ENCODE peak calls at places on chromosomes 4 and X, in four cellular contexts. M is GM12878, A is IMR-90, R is endothelial cell of umbilical vein. Y is an unnamed sample.

GRCh38 chr4:135497563-135498152 is 1296.1 kb upstream of the PABPC4L start:
- DNase-seq in A (no peak), M (no peak), R (no peak), Y (no peak)

GRCh38 chr4:17726911-17727310 is 54.5 kb downstream of the FAM184B start:
- DNase-seq in A (no peak), M (no peak), R (no peak), Y (no peak)

GRCh38 chr4:55475394-55476243 is 71.1 kb downstream of the CLOCK start:
- DNase-seq in R (peak), M (peak), A (peak), Y (no peak)

GRCh38 chr4:709348-709747 is 3.7 kb downstream of the PCGF3 start:
- DNase-seq in R (no peak), A (no peak), M (no peak), Y (no peak)

GRCh38 chr4:1465173-1466033 is 59.2 kb upstream of the NKX1-1 start:
- DNase-seq in A (no peak), R (no peak), M (no peak), Y (no peak)

GRCh38 chr4:74244049-74244448 is 64.2 kb upstream of the EPGN start:
- DNase-seq in M (no peak), R (no peak), A (no peak), Y (no peak)

GRCh38 chr4:183876268-183876934 is 28.7 kb upstream of the STOX2 start:
- DNase-seq in R (peak), M (no peak), A (peak), Y (no peak)

GRCh38 chr4:84792366-84793301 is 173.9 kb downstream of the WDFY3 start:
- DNase-seq in M (no peak), R (no peak), A (peak), Y (no peak)

GRCh38 chr4:79920454-79920853 is 152.6 kb downstream of the ANTXR2 start:
- DNase-seq in R (no peak), M (no peak), A (no peak), Y (no peak)

GRCh38 chr4:136241221-136241986 is 1290.9 kb downstream of the PCDH18 start:
- DNase-seq in A (no peak), R (no peak), M (no peak), Y (no peak)

GRCh38 chrX:114611018-114611619 is 27.2 kb downstream of the HTR2C start:
- DNase-seq in A (peak), M (no peak), R (peak), Y (peak)

GRCh38 chr4:10020871-10021676 is at the start of gene SLC2A9:
- DNase-seq in A (no peak), R (peak), M (no peak), Y (no peak)

GRCh38 chr4:52106142-52106541 is 55.0 kb downstream of the SPATA18 start:
- DNase-seq in R (no peak), A (no peak), M (no peak), Y (no peak)

GRCh38 chr4:172356002-172356401 is 542.8 kb downstream of the GALNTL6 start:
- DNase-seq in R (no peak), M (no peak), A (no peak), Y (no peak)

GRCh38 chr4:108060164-108060563 is 70.5 kb downstream of the HADH start:
- DNase-seq in A (peak), M (no peak), R (no peak), Y (no peak)

GRCh38 chrX:117839544-117839943 is 277.1 kb downstream of the KLHL13 start:
- DNase-seq in A (no peak), M (no peak), R (no peak), Y (peak)

GRCh38 chr4:72312032-72312650 is 256.9 kb downstream of the ADAMTS3 start:
- DNase-seq in A (peak), R (peak), M (no peak), Y (no peak)

GRCh38 chr4:110623710-110624015 is 786 bp upstream of the PITX2 start:
- DNase-seq in M (no peak), R (no peak), A (no peak), Y (no peak)

GRCh38 chr4:891747-892146 is 40.4 kb downstream of the GAK start:
- DNase-seq in R (no peak), A (no peak), M (no peak), Y (peak)

GRCh38 chr4:123361195-123361861 is 35.3 kb upstream of the SPRY1 start:
- DNase-seq in R (peak), M (no peak), A (peak), Y (peak)

GRCh38 chr4:109067509-109068205 is 234.8 kb downstream of the COL25A1 start:
- DNase-seq in M (no peak), A (peak), R (no peak), Y (no peak)

GRCh38 chr4:109077486-109077885 is 225.0 kb downstream of the COL25A1 start:
- DNase-seq in R (no peak), A (no peak), M (no peak), Y (no peak)

GRCh38 chr4:109075617-109076016 is 226.8 kb downstream of the COL25A1 start:
- DNase-seq in M (no peak), A (no peak), R (no peak), Y (no peak)

GRCh38 chr4:109072595-109072994 is 229.9 kb downstream of the COL25A1 start:
- DNase-seq in A (peak), R (no peak), M (no peak), Y (no peak)
- TF ChIP-seq FOS in A (no peak), R (no peak), M (no peak), Y (no peak)

DNA sequence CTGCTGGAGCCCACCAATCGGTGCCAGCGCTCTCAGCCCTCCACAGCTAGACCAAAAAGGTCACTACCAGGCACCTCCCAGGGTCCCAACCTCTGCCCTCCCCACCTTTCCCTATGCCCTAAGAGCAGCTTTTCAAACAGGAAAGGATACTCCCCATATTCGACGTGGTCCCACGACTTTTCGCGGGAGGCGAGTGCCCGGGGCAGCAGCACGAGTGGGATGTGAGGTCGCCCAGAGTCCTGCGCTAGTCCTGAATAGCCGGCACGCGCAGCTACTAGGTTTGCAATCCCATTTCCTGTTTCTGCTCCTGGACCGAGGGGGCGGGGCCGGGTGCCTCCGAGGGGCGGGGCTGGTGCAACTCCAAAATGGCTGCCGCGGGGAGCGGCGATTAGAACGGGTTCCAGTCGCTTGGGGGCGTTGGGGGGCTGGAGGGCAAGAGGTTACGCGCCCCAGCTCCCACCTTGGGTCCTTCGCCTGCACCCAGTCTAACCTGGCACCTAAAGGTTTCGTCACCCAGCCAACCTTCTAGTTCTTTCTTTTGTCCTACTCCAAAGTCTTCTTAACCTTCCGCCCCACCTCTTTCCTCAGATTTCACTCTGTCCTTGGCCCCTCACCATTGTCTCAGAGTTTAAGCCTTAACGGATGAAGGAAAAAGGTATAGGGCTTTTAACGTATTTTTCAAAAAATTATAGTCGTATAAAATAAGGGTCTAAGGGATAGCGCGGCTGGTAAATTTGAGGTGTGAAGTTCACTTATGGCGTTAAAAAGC is 85.0 kb upstream of the TENT5D start:
- DNase-seq in R (no peak), M (no peak), A (no peak), Y (peak)
- TF ChIP-seq FOS in R (no peak), M (no peak), A (no peak), Y (no peak)

DNA sequence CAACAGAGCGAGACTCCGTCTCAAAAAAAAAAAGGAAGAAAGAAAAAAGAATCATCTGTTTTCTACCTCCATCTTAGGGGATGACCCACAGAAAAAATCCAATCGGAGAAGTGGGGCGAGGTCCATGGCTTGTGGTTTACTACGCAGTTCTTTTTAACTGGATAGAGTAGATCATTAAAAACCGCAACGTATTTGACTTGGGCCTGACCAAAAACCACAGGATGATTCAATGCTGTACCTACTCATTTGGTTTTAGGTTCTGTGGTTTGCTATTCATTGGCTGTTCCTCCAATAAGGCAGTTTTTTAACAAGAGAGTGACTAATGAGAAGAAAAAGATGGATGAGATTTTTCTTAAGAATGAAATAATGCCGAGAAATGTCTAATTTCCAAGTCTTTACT is 83.7 kb downstream of the FREM3 start:
- DNase-seq in R (no peak), M (peak), A (no peak), Y (peak)
- TF ChIP-seq FOS in R (no peak), M (no peak), A (no peak), Y (no peak)

GRCh38 chrX:7088968-7089615 is 58.4 kb upstream of the STS start:
- DNase-seq in A (no peak), M (no peak), R (no peak), Y (no peak)
- TF ChIP-seq FOS in A (no peak), M (no peak), R (no peak), Y (no peak)

GRCh38 chrX:23435575-23435974 is 100.9 kb downstream of the PTCHD1 start:
- DNase-seq in R (no peak), M (no peak), A (no peak), Y (no peak)
- TF ChIP-seq FOS in R (no peak), M (no peak), A (no peak), Y (no peak)

GRCh38 chr4:8577972-8578371 is 2.2 kb upstream of the GPR78 start:
- DNase-seq in M (no peak), R (no peak), A (no peak), Y (no peak)

GRCh38 chr4:8578717-8579116 is 1.5 kb upstream of the GPR78 start:
- DNase-seq in R (no peak), M (no peak), A (no peak), Y (no peak)

GRCh38 chr4:8574796-8575370 is 5.3 kb upstream of the GPR78 start:
- DNase-seq in A (no peak), M (no peak), R (no peak), Y (no peak)

GRCh38 chr4:8575457-8575856 is 4.7 kb upstream of the GPR78 start:
- DNase-seq in A (no peak), M (no peak), R (no peak), Y (no peak)

GRCh38 chr4:8577046-8577445 is 3.1 kb upstream of the GPR78 start:
- DNase-seq in A (no peak), M (no peak), R (no peak), Y (no peak)
- TF ChIP-seq FOS in A (no peak), M (no peak), R (no peak), Y (no peak)

GRCh38 chr4:39516407-39516966 is 10.8 kb downstream of the UGDH start:
- DNase-seq in A (no peak), M (no peak), R (no peak), Y (no peak)

GRCh38 chr4:39518484-39518883 is 8.8 kb downstream of the UGDH start:
- DNase-seq in A (no peak), M (no peak), R (no peak), Y (no peak)

GRCh38 chr4:39510348-39510929 is 16.8 kb downstream of the UGDH start:
- DNase-seq in M (no peak), R (no peak), A (no peak), Y (no peak)

DNA sequence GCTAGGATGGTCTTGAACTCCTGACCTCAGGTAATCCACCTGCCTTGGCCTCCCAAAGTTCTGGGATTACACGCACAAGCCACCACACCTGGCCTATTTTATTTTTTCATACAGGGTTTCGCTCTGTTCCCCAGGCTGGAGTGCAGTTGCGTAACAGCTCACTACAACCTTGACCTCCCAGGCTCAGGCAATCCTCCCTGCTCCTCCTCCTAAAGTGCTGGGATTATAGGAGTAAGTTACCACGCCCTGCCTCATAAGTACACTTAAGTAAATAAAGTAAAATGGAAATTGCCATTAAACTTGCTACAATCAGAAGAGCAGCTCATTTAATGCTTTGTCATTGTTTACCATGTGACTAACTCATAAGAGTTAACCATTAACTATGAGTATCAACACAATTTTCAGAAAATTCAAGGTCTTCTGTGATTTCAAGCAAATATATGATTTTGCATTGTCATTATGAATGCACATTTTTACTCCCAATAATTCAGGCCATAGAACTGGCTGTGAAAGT is 12.3 kb downstream of the UGDH start:
- DNase-seq in R (no peak), A (peak), M (no peak), Y (peak)
- TF ChIP-seq FOS in R (no peak), A (no peak), M (no peak), Y (no peak)

DNA sequence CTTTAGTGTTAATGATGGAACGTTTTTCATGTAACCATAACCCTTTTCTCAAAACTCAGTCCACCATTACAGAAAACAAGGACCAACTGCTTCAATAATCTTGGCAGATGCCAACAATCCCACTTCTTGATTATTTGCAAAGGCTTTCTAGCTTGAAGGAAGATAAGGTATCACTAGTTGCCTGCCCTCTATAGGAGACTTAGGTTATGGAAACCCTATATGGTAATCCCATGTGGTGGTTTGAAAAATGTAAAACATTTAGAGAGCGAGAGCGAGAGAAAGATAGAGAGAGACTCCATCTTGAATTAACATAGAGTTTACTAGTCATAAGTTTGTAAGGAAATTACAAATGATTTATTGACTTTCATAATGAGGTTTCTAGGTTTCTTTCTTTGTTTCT is 1627.5 kb upstream of the TENM3 start:
- DNase-seq in M (no peak), R (no peak), A (no peak), Y (no peak)
- TF ChIP-seq FOS in M (no peak), R (no peak), A (no peak), Y (no peak)

DNA sequence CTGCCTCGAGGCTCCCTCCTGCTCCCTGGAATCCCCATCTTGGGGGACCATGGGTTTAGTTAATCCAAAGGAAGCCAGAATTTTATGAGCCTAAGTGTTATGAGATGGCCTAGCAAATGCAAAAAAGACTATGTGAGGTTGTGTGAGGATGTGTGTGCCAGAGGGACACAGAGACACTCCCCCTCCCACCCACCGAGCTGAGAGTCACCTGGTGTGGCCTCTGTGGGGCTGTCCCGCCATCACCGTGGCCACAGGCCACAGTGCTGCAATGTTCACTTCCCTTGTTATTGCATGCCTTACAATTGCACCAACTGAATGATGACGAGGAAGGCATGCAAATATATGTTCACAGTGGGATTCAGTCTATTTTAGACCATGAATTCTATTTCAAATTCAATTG is 593 bp upstream of the FGFBP2 start:
- DNase-seq in M (no peak), R (no peak), A (no peak), Y (no peak)
- TF ChIP-seq FOS in M (no peak), R (no peak), A (no peak), Y (no peak)

GRCh38 chrX:34909151-34909550 is 33.4 kb upstream of the FAM47B start:
- DNase-seq in R (no peak), A (no peak), M (no peak), Y (no peak)
- TF ChIP-seq FOS in R (no peak), A (no peak), M (no peak), Y (no peak)

Y was measured in K562.